ENCODE peak calls at places on chromosomes 3 and 15, in nine cellular contexts. A, R, B, G, D, M, H, S and Z are unnamed samples.
A peak's percentile ranks its signal among the peaks of the same experiment; 100 is the strongest.

GRCh38 chr3:141430326-141430725 is 56.5 kb upstream of the RASA2 start:
- DNase-seq in R (no peak), B (no peak), M (no peak), G (no peak), H (no peak), S (no peak), A (no peak), D (no peak), Z (no peak)

GRCh38 chr3:59425942-59426341 is 376.1 kb upstream of the CFAP20DC start:
- DNase-seq in M (no peak), S (no peak), G (no peak), R (no peak), A (no peak), D (no peak), B (no peak), H (no peak), Z (no peak)

GRCh38 chr3:141388823-141389617 is 20.7 kb downstream of the ZBTB38 start:
- DNase-seq in M (no peak), R (no peak), S (no peak), B (no peak), D (no peak), H (no peak), A (no peak), G (no peak), Z (no peak)

GRCh38 chr15:40334941-40335795 is 5.6 kb downstream of the CCDC9B start:
- DNase-seq in D (no peak), S (no peak), A (no peak), H (no peak), R (no peak), G (no peak), B (no peak), M (no peak), Z (no peak)

GRCh38 chr3:99246010-99246654 is 344.6 kb upstream of the DCBLD2 start:
- DNase-seq in M (no peak), G (no peak), R (no peak), D (no peak), B (no peak), A (no peak), H (no peak), S (no peak), Z (no peak)

GRCh38 chr15:98729446-98730042 is 81.2 kb downstream of the IGF1R start:
- DNase-seq in S (no peak), D (no peak), G (no peak), A (no peak), H (peak; percentile 68), B (peak; percentile 44), M (no peak), R (peak; percentile 68), Z (no peak)

GRCh38 chr15:98881526-98882517 is 125.8 kb downstream of the PGPEP1L start:
- DNase-seq in R (peak; percentile 48), D (no peak), G (no peak), A (no peak), H (peak; percentile 36), S (no peak), B (no peak), M (peak; percentile 58), Z (no peak)

GRCh38 chr15:92306662-92307061 is 87.0 kb upstream of the ST8SIA2 start:
- DNase-seq in H (no peak), G (no peak), B (no peak), M (no peak), R (peak; percentile 60), S (no peak), D (no peak), A (peak; percentile 64), Z (no peak)

GRCh38 chr3:34175636-34176186 is 377.3 kb downstream of the PDCD6IP start:
- DNase-seq in G (no peak), D (no peak), R (no peak), H (no peak), A (no peak), M (no peak), S (no peak), B (no peak), Z (no peak)

GRCh38 chr3:140093742-140094141 is 158.8 kb downstream of the CLSTN2 start:
- DNase-seq in H (peak; percentile 90), D (peak; percentile 52), B (peak; percentile 33), A (no peak), R (no peak), S (no peak), M (no peak), G (peak; percentile 75), Z (no peak)

GRCh38 chr3:197468866-197469382 is 86.8 kb downstream of the BDH1 start:
- DNase-seq in M (no peak), S (no peak), H (peak; percentile 61), A (no peak), D (no peak), G (no peak), B (no peak), R (no peak), Z (no peak)

GRCh38 chr3:58471025-58471887 is 20.6 kb upstream of the KCTD6 start:
- DNase-seq in S (peak; percentile 21), M (peak; percentile 44), R (peak; percentile 38), A (no peak), H (peak; percentile 63), B (no peak), D (no peak), G (no peak), Z (no peak)

GRCh38 chr15:84400820-84401219 is 165.2 kb downstream of the GOLGA6L4 start:
- DNase-seq in S (no peak), A (peak; percentile 23), D (no peak), G (no peak), M (no peak), B (no peak), R (no peak), H (peak; percentile 7), Z (no peak)

GRCh38 chr15:71093089-71094024 is 21.9 kb upstream of the THSD4 start:
- DNase-seq in D (no peak), M (no peak), B (no peak), R (no peak), S (no peak), H (peak; percentile 46), A (no peak), G (no peak), Z (no peak)

GRCh38 chr15:82832601-82833209 is 23.3 kb downstream of the WHAMM start:
- DNase-seq in G (no peak), B (no peak), M (peak; percentile 73), R (no peak), S (peak; percentile 83), H (no peak), D (no peak), A (no peak), Z (no peak)

GRCh38 chr3:193040836-193041672 is 123.4 kb upstream of the MB21D2 start:
- DNase-seq in D (no peak), H (no peak), A (no peak), S (no peak), M (peak; percentile 44), B (no peak), R (peak; percentile 55), G (no peak), Z (no peak)

GRCh38 chr3:149299938-149300791 is 33.3 kb downstream of the TM4SF18 start:
- DNase-seq in D (no peak), A (no peak), B (no peak), H (peak; percentile 77), M (no peak), S (peak; percentile 36), G (peak; percentile 33), R (peak; percentile 29), Z (no peak)

DNA sequence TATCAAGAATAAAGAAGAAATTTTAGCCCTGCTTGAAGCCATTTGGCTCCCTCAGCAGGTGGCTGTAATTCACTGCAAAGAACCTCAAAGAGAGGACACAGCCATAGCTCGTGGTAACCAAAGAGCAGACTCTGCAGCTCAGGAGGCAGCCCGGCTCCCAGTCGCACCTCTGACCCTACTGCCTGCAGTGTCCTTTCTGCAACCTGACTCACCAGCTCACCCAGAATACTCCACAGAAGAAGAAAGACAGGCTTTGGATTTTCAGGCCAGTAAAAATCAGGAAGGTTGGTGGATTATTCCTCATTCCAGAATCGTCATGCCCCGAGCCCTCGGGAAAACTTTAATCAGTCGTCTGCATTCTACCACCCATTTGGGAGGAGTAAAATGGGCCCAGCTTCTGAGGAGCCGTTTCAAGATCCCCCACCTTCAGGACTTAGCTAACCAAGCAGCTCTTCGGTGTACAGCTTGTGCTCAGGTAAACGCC is 38.6 kb downstream of the ZBTB11 start:
- DNase-seq in H (no peak), A (peak; percentile 53), S (no peak), G (no peak), B (no peak), R (peak; percentile 25), D (no peak), M (no peak), Z (no peak)
- TF ChIP-seq CTCF in H (no peak), A (peak; percentile 26), S (no peak), G (no peak), B (no peak), R (no peak), D (no peak), M (peak; percentile 25), Z (peak; percentile 14)

GRCh38 chr15:76642671-76643070 is 262.5 kb downstream of the SCAPER start:
- DNase-seq in A (no peak), G (no peak), D (no peak), S (no peak), H (no peak), M (no peak), B (no peak), R (no peak), Z (no peak)
- TF ChIP-seq CTCF in A (peak; percentile 67), G (no peak), D (no peak), S (peak; percentile 18), H (no peak), M (peak; percentile 19), B (peak; percentile 53), R (peak; percentile 24), Z (peak; percentile 12)

DNA sequence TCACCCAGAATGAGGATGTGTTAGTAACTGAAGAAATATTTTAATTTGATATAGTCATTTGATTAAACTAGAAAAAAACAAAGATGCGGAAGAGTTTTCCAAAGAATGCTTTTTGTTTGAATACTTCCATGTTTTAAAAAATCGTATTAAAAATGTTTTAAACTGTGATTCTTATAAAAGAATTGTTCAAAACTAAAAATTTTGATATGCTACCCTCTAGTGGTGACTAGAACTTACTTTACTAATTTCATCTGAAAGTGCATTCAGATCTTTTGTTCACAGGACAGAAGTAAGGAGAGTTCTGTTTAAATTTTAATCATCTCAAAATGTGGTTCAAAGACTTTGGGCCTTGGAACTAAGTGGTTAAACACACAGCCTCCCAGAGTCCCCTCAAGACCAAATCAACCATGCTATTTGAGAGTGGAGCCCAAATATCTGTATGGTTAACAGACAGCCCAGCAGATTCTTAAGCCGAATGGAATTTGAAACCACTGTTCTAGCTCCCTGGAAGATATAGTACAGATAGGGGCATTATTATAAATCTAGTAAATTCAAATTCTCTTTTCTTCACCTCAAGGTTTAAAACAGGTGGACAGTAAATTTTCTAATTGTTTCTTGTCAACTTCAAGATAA is 45.2 kb upstream of the SYNPR start:
- DNase-seq in G (no peak), B (no peak), R (peak; percentile 37), D (no peak), H (no peak), M (no peak), A (no peak), S (no peak), Z (no peak)
- TF ChIP-seq CTCF in G (no peak), B (peak; percentile 43), R (peak; percentile 38), D (no peak), H (no peak), M (no peak), A (peak; percentile 68), S (peak; percentile 7), Z (peak; percentile 51)

DNA sequence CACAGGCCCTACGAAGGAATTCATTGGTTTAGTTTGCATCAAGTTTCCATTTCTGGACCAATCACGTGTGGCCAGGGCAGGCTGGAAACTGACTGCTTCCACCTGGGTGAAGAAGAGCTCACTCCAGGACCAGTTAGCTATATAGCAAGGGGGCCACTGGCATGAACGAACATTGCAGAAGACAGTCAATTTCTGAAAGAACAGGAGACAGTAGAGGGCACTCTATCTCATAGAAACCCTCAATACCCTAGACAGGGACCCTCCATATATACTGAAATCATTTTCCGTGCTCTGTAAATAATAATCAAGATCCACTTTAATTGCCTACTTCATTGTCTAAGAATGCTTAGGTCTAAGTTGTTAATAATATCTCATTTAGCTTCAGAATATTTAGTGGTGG is 215.6 kb downstream of the CADPS start:
- DNase-seq in G (no peak), R (no peak), M (no peak), D (no peak), H (no peak), B (no peak), S (no peak), A (no peak), Z (no peak)
- TF ChIP-seq CTCF in G (no peak), R (peak; percentile 7), M (no peak), D (no peak), H (no peak), B (no peak), S (no peak), A (peak; percentile 51), Z (peak; percentile 35)